ENCODE peak calls at places on chromosomes 11 and 22, in four cellular contexts. One of them, this sample, is unnamed. For H3K4me1, the result is how much of the 10 kb centered on the place peaks cover.

GRCh38 chr11:114310095-114310494 is 13.9 kb downstream of the NNMT start:
- DNase-seq in esophagus muscularis mucosa: no peak
- DNase-seq in heart right ventricle: no peak
- DNase-seq in CD4-positive, alpha-beta memory T cell: no peak
- DNase-seq in this sample: no peak

GRCh38 chr11:5937868-5938602 is 4.0 kb upstream of the OR56A3 start:
- DNase-seq in esophagus muscularis mucosa: no peak
- DNase-seq in heart right ventricle: no peak
- DNase-seq in CD4-positive, alpha-beta memory T cell: no peak
- DNase-seq in this sample: no peak

GRCh38 chr11:110529043-110529442 is 99.3 kb downstream of the FDX1 start:
- DNase-seq in esophagus muscularis mucosa: no peak
- DNase-seq in heart right ventricle: no peak
- DNase-seq in CD4-positive, alpha-beta memory T cell: no peak
- DNase-seq in this sample: no peak

GRCh38 chr11:63564056-63564784 is 1.0 kb upstream of the PLAAT2 start:
- DNase-seq in esophagus muscularis mucosa: no peak
- DNase-seq in heart right ventricle: no peak
- DNase-seq in CD4-positive, alpha-beta memory T cell: no peak
- DNase-seq in this sample: no peak

GRCh38 chr11:16572946-16573345 is 165.5 kb upstream of the C11orf58 start:
- DNase-seq in esophagus muscularis mucosa: no peak
- DNase-seq in heart right ventricle: no peak
- DNase-seq in CD4-positive, alpha-beta memory T cell: no peak
- DNase-seq in this sample: no peak

GRCh38 chr11:4090258-4090657 is 4.3 kb upstream of the RRM1 start:
- DNase-seq in esophagus muscularis mucosa: no peak
- DNase-seq in heart right ventricle: no peak
- DNase-seq in CD4-positive, alpha-beta memory T cell: peak
- DNase-seq in this sample: peak

GRCh38 chr22:42991010-42991651 is 23.8 kb downstream of the PACSIN2 start:
- DNase-seq in esophagus muscularis mucosa: no peak
- DNase-seq in heart right ventricle: no peak
- DNase-seq in CD4-positive, alpha-beta memory T cell: no peak
- DNase-seq in this sample: no peak

GRCh38 chr11:113690619-113691569 is 15.2 kb downstream of the TMPRSS5 start:
- DNase-seq in esophagus muscularis mucosa: no peak
- DNase-seq in heart right ventricle: no peak
- DNase-seq in CD4-positive, alpha-beta memory T cell: no peak
- DNase-seq in this sample: no peak

GRCh38 chr11:9015677-9016076 is 11.9 kb upstream of the NRIP3 start:
- DNase-seq in esophagus muscularis mucosa: peak
- DNase-seq in heart right ventricle: peak
- DNase-seq in CD4-positive, alpha-beta memory T cell: peak
- DNase-seq in this sample: peak

GRCh38 chr11:96205460-96205809 is 137.6 kb downstream of the MAML2 start:
- DNase-seq in esophagus muscularis mucosa: no peak
- DNase-seq in heart right ventricle: no peak
- DNase-seq in CD4-positive, alpha-beta memory T cell: no peak
- DNase-seq in this sample: no peak

GRCh38 chr11:56013805-56014204 is 13.6 kb upstream of the OR5AS1 start:
- DNase-seq in esophagus muscularis mucosa: no peak
- DNase-seq in heart right ventricle: no peak
- DNase-seq in CD4-positive, alpha-beta memory T cell: no peak
- DNase-seq in this sample: no peak

DNA sequence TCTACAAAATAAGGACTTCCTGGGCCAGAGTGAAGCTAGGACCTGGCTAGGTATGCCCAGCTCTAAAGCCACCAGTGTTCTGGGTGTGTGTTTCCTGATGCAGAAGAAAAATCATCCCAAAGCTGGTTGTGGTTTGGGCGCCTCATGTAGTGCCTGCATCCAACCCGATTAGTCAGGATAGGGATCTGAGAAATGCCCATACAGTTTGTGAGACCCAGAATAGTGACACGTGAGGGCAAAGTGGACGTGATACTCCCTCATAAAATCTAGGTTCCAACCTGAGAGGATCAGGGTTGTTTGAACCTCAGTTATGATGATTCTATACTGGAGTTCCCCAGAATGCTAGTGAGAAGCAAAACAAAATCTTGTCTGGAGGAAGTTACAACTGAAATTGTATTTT is 238.4 kb downstream of the TBC1D22A start:
- DNase-seq in esophagus muscularis mucosa: no peak
- DNase-seq in heart right ventricle: no peak
- DNase-seq in CD4-positive, alpha-beta memory T cell: no peak
- DNase-seq in this sample: no peak
- H3K4me3 ChIP-seq in esophagus muscularis mucosa: no peak
- H3K4me3 ChIP-seq in heart right ventricle: no peak
- H3K4me3 ChIP-seq in CD4-positive, alpha-beta memory T cell: no peak
- H3K4me3 ChIP-seq in this sample: no peak

GRCh38 chr22:46595545-46595944 is 24.6 kb upstream of the GRAMD4 start:
- DNase-seq in esophagus muscularis mucosa: no peak
- DNase-seq in heart right ventricle: no peak
- DNase-seq in CD4-positive, alpha-beta memory T cell: no peak
- DNase-seq in this sample: no peak

GRCh38 chr22:46594947-46595298 is 25.3 kb upstream of the GRAMD4 start:
- DNase-seq in esophagus muscularis mucosa: no peak
- DNase-seq in heart right ventricle: no peak
- DNase-seq in CD4-positive, alpha-beta memory T cell: no peak
- DNase-seq in this sample: no peak

GRCh38 chr22:46596032-46596441 is 24.1 kb upstream of the GRAMD4 start:
- DNase-seq in esophagus muscularis mucosa: no peak
- DNase-seq in heart right ventricle: peak
- DNase-seq in CD4-positive, alpha-beta memory T cell: no peak
- DNase-seq in this sample: no peak

GRCh38 chr22:46598224-46598623 is 22.0 kb upstream of the GRAMD4 start:
- DNase-seq in esophagus muscularis mucosa: no peak
- DNase-seq in heart right ventricle: no peak
- DNase-seq in CD4-positive, alpha-beta memory T cell: no peak
- DNase-seq in this sample: no peak

GRCh38 chr22:46596819-46597218 is 23.4 kb upstream of the GRAMD4 start:
- DNase-seq in esophagus muscularis mucosa: no peak
- DNase-seq in heart right ventricle: no peak
- DNase-seq in CD4-positive, alpha-beta memory T cell: no peak
- DNase-seq in this sample: no peak
- H3K4me1 ChIP-seq in esophagus muscularis mucosa: under half
- H3K4me1 ChIP-seq in heart right ventricle: under half
- H3K4me1 ChIP-seq in CD4-positive, alpha-beta memory T cell: under half
- H3K4me1 ChIP-seq in this sample: under half

GRCh38 chr11:68852628-68853027 is 10.9 kb upstream of the CPT1A start:
- DNase-seq in esophagus muscularis mucosa: no peak
- DNase-seq in heart right ventricle: no peak
- DNase-seq in CD4-positive, alpha-beta memory T cell: no peak
- DNase-seq in this sample: no peak

GRCh38 chr11:68854273-68854958 is 12.7 kb upstream of the CPT1A start:
- DNase-seq in esophagus muscularis mucosa: no peak
- DNase-seq in heart right ventricle: no peak
- DNase-seq in CD4-positive, alpha-beta memory T cell: no peak
- DNase-seq in this sample: no peak

GRCh38 chr11:68859123-68859522 is 17.4 kb upstream of the CPT1A start:
- DNase-seq in esophagus muscularis mucosa: no peak
- DNase-seq in heart right ventricle: no peak
- DNase-seq in CD4-positive, alpha-beta memory T cell: no peak
- DNase-seq in this sample: no peak

GRCh38 chr11:68857037-68857586 is 15.4 kb upstream of the CPT1A start:
- DNase-seq in esophagus muscularis mucosa: no peak
- DNase-seq in heart right ventricle: no peak
- DNase-seq in CD4-positive, alpha-beta memory T cell: no peak
- DNase-seq in this sample: no peak

GRCh38 chr11:68855205-68855978 is 13.7 kb upstream of the CPT1A start:
- DNase-seq in esophagus muscularis mucosa: no peak
- DNase-seq in heart right ventricle: peak
- DNase-seq in CD4-positive, alpha-beta memory T cell: no peak
- DNase-seq in this sample: no peak
- H3K27ac ChIP-seq in esophagus muscularis mucosa: peak
- H3K27ac ChIP-seq in heart right ventricle: no peak
- H3K27ac ChIP-seq in CD4-positive, alpha-beta memory T cell: no peak
- H3K27ac ChIP-seq in this sample: no peak

GRCh38 chr22:27671413-27671721 is 130.2 kb downstream of the MN1 start:
- DNase-seq in esophagus muscularis mucosa: no peak
- DNase-seq in heart right ventricle: no peak
- DNase-seq in CD4-positive, alpha-beta memory T cell: no peak
- DNase-seq in this sample: no peak

GRCh38 chr22:27674524-27674923 is 127.0 kb downstream of the MN1 start:
- DNase-seq in esophagus muscularis mucosa: no peak
- DNase-seq in heart right ventricle: no peak
- DNase-seq in CD4-positive, alpha-beta memory T cell: no peak
- DNase-seq in this sample: no peak

GRCh38 chr22:27673839-27674238 is 127.7 kb downstream of the MN1 start:
- DNase-seq in esophagus muscularis mucosa: no peak
- DNase-seq in heart right ventricle: no peak
- DNase-seq in CD4-positive, alpha-beta memory T cell: no peak
- DNase-seq in this sample: no peak

GRCh38 chr22:27670701-27671412 is 130.7 kb downstream of the MN1 start:
- DNase-seq in esophagus muscularis mucosa: no peak
- DNase-seq in heart right ventricle: peak
- DNase-seq in CD4-positive, alpha-beta memory T cell: no peak
- DNase-seq in this sample: no peak

DNA sequence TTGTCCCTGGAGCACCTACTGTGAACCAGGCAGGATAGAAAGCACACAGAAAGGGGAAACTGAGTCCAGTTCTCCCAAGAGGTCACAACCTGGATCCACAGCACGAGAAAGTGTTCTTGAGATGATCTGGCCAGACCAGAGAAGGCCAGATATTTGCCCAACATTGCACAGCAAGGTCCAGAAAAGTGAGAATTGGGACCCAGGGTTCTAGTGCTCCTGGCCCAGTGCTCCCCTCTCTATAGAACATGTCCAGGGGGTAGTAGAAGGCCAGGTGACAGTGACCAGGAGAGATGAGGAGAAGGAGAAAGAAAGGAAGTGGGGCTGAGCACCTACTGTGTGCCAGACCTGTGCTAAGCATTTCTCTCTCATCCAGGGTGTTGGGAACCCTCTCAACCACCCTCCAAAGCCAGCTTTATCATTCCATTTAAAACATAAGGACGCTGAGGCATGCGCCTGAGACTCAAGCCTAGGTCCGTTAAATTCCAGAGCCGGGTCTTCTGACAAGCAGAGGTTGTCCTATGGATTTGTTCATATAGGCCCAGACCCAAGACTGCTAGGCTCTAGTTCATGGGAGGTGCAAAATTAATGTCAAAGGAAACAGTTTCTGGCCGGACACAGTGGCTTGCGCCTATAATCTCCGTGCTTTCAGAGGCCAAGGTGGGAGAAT is 128.7 kb downstream of the MN1 start:
- DNase-seq in esophagus muscularis mucosa: no peak
- DNase-seq in heart right ventricle: no peak
- DNase-seq in CD4-positive, alpha-beta memory T cell: no peak
- DNase-seq in this sample: no peak
- H3K4me3 ChIP-seq in esophagus muscularis mucosa: no peak
- H3K4me3 ChIP-seq in heart right ventricle: no peak
- H3K4me3 ChIP-seq in CD4-positive, alpha-beta memory T cell: no peak
- H3K4me3 ChIP-seq in this sample: no peak

GRCh38 chr22:30220338-30221009 is 26.1 kb downstream of the LIF start:
- DNase-seq in esophagus muscularis mucosa: no peak
- DNase-seq in heart right ventricle: no peak
- DNase-seq in CD4-positive, alpha-beta memory T cell: no peak
- DNase-seq in this sample: no peak

GRCh38 chr22:30223303-30223702 is 23.3 kb downstream of the LIF start:
- DNase-seq in esophagus muscularis mucosa: no peak
- DNase-seq in heart right ventricle: no peak
- DNase-seq in CD4-positive, alpha-beta memory T cell: no peak
- DNase-seq in this sample: no peak

GRCh38 chr22:30224161-30224857 is 22.2 kb downstream of the LIF start:
- DNase-seq in esophagus muscularis mucosa: no peak
- DNase-seq in heart right ventricle: no peak
- DNase-seq in CD4-positive, alpha-beta memory T cell: no peak
- DNase-seq in this sample: no peak

GRCh38 chr22:30221121-30221992 is 25.2 kb downstream of the LIF start:
- DNase-seq in esophagus muscularis mucosa: no peak
- DNase-seq in heart right ventricle: no peak
- DNase-seq in CD4-positive, alpha-beta memory T cell: peak
- DNase-seq in this sample: peak

DNA sequence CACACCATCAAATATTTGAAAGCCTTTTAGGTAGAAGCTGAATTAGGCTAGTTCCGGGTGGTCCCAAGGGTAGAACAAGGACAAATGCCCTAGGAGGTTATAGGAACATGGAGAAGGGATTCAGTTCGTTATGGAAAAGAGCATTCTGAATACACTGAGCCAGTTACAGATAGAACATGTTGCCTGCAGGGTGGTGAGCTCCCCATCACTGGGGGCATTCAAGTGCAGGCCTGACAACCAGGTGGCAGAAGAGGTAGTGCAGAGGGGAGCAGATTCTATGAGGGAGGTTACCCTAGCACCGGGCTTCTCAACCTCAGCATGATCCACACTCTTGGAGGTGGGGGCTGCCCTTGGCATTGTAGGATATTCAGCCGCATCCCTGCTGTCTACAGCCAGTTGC is 24.2 kb downstream of the LIF start:
- DNase-seq in esophagus muscularis mucosa: no peak
- DNase-seq in heart right ventricle: no peak
- DNase-seq in CD4-positive, alpha-beta memory T cell: no peak
- DNase-seq in this sample: no peak
- H3K4me1 ChIP-seq in esophagus muscularis mucosa: under half
- H3K4me1 ChIP-seq in heart right ventricle: under half
- H3K4me1 ChIP-seq in CD4-positive, alpha-beta memory T cell: half or more
- H3K4me1 ChIP-seq in this sample: under half

GRCh38 chr11:105022998-105023397 is at the start of gene CASP5:
- DNase-seq in esophagus muscularis mucosa: no peak
- DNase-seq in heart right ventricle: no peak
- DNase-seq in CD4-positive, alpha-beta memory T cell: no peak
- DNase-seq in this sample: no peak
- H3K27ac ChIP-seq in esophagus muscularis mucosa: no peak
- H3K27ac ChIP-seq in heart right ventricle: no peak
- H3K27ac ChIP-seq in CD4-positive, alpha-beta memory T cell: no peak
- H3K27ac ChIP-seq in this sample: no peak

GRCh38 chr11:119935341-119935925 is 202.5 kb downstream of the TRIM29 start:
- DNase-seq in esophagus muscularis mucosa: no peak
- DNase-seq in heart right ventricle: no peak
- DNase-seq in CD4-positive, alpha-beta memory T cell: no peak
- DNase-seq in this sample: no peak
- H3K4me3 ChIP-seq in esophagus muscularis mucosa: no peak
- H3K4me3 ChIP-seq in heart right ventricle: no peak
- H3K4me3 ChIP-seq in CD4-positive, alpha-beta memory T cell: no peak
- H3K4me3 ChIP-seq in this sample: no peak

This sample was measured in CD8-positive, alpha-beta memory T cell.